ENCODE peak calls at places on chromosomes 5 and 9, in five cellular contexts. One of them, this sample, is unnamed.

GRCh38 chr5:88657166-88657565 is 225.8 kb downstream of the MEF2C start:
- DNase-seq in fibroblast of lung: no peak
- DNase-seq in H9: no peak
- DNase-seq in neuronal stem cell: no peak
- DNase-seq in IMR-90: no peak
- DNase-seq in this sample: no peak

GRCh38 chr5:151627650-151628049 is 36.5 kb upstream of the FAT2 start:
- DNase-seq in IMR-90: peak
- DNase-seq in neuronal stem cell: no peak
- DNase-seq in H9: no peak
- DNase-seq in fibroblast of lung: no peak
- DNase-seq in this sample: no peak

GRCh38 chr9:32294051-32294600 is 90.3 kb upstream of the ACO1 start:
- DNase-seq in neuronal stem cell: no peak
- DNase-seq in IMR-90: no peak
- DNase-seq in fibroblast of lung: no peak
- DNase-seq in H9: no peak
- DNase-seq in this sample: no peak

GRCh38 chr5:171520300-171521170 is 101.1 kb downstream of the FGF18 start:
- DNase-seq in fibroblast of lung: peak
- DNase-seq in H9: peak
- DNase-seq in IMR-90: peak
- DNase-seq in neuronal stem cell: peak
- DNase-seq in this sample: peak

GRCh38 chr5:168721354-168721753 is 142.2 kb upstream of the PANK3 start:
- DNase-seq in fibroblast of lung: no peak
- DNase-seq in H9: no peak
- DNase-seq in neuronal stem cell: no peak
- DNase-seq in IMR-90: no peak
- DNase-seq in this sample: no peak

GRCh38 chr5:88690619-88691560 is 192.1 kb downstream of the MEF2C start:
- DNase-seq in H9: peak
- DNase-seq in fibroblast of lung: peak
- DNase-seq in IMR-90: peak
- DNase-seq in neuronal stem cell: no peak
- DNase-seq in this sample: peak

GRCh38 chr9:71897573-71897972 is 13.4 kb downstream of the ABHD17B start:
- DNase-seq in fibroblast of lung: no peak
- DNase-seq in IMR-90: no peak
- DNase-seq in neuronal stem cell: no peak
- DNase-seq in H9: no peak
- DNase-seq in this sample: no peak

GRCh38 chr5:96904054-96904931 is 28.0 kb downstream of the ERAP2 start:
- DNase-seq in neuronal stem cell: no peak
- DNase-seq in H9: no peak
- DNase-seq in IMR-90: peak
- DNase-seq in fibroblast of lung: peak
- DNase-seq in this sample: no peak

GRCh38 chr5:66742083-66742895 is 146.1 kb downstream of the MAST4 start:
- DNase-seq in H9: peak
- DNase-seq in IMR-90: no peak
- DNase-seq in fibroblast of lung: peak
- DNase-seq in neuronal stem cell: no peak
- DNase-seq in this sample: no peak

GRCh38 chr9:112110773-112111106 is 64.4 kb downstream of the SUSD1 start:
- DNase-seq in IMR-90: no peak
- DNase-seq in fibroblast of lung: no peak
- DNase-seq in H9: no peak
- DNase-seq in neuronal stem cell: no peak
- DNase-seq in this sample: no peak

GRCh38 chr9:109923826-109924225 is 143.8 kb downstream of the PALM2AKAP2 start:
- DNase-seq in neuronal stem cell: no peak
- DNase-seq in IMR-90: no peak
- DNase-seq in fibroblast of lung: no peak
- DNase-seq in H9: no peak
- DNase-seq in this sample: no peak

GRCh38 chr5:175681045-175681974 is 23.4 kb downstream of the HRH2 start:
- DNase-seq in IMR-90: no peak
- DNase-seq in H9: no peak
- DNase-seq in neuronal stem cell: no peak
- DNase-seq in fibroblast of lung: no peak
- DNase-seq in this sample: peak

GRCh38 chr5:34789021-34789531 is 49.9 kb upstream of the TTC23L start:
- DNase-seq in neuronal stem cell: no peak
- DNase-seq in fibroblast of lung: peak
- DNase-seq in H9: no peak
- DNase-seq in IMR-90: peak
- DNase-seq in this sample: peak

GRCh38 chr5:150210644-150211043 is 20.8 kb downstream of the SLC6A7 start:
- DNase-seq in fibroblast of lung: no peak
- DNase-seq in H9: no peak
- DNase-seq in IMR-90: no peak
- DNase-seq in neuronal stem cell: no peak
- DNase-seq in this sample: no peak

GRCh38 chr5:126280820-126281219 is 142.4 kb upstream of the GRAMD2B start:
- DNase-seq in IMR-90: no peak
- DNase-seq in neuronal stem cell: no peak
- DNase-seq in fibroblast of lung: no peak
- DNase-seq in H9: no peak
- DNase-seq in this sample: no peak

GRCh38 chr9:135463140-135463539 is 16.4 kb upstream of the PPP1R26 start:
- DNase-seq in neuronal stem cell: no peak
- DNase-seq in fibroblast of lung: peak
- DNase-seq in H9: no peak
- DNase-seq in IMR-90: peak
- DNase-seq in this sample: peak

GRCh38 chr5:55101556-55102276 is 730 bp upstream of the GZMA start:
- DNase-seq in IMR-90: no peak
- DNase-seq in H9: no peak
- DNase-seq in neuronal stem cell: no peak
- DNase-seq in fibroblast of lung: no peak
- DNase-seq in this sample: no peak

GRCh38 chr5:55104966-55105701 is 2.7 kb downstream of the GZMA start:
- DNase-seq in fibroblast of lung: no peak
- DNase-seq in H9: no peak
- DNase-seq in neuronal stem cell: no peak
- DNase-seq in IMR-90: no peak
- DNase-seq in this sample: no peak

GRCh38 chr5:55096860-55097259 is 5.6 kb upstream of the GZMA start:
- DNase-seq in fibroblast of lung: no peak
- DNase-seq in IMR-90: no peak
- DNase-seq in H9: no peak
- DNase-seq in neuronal stem cell: no peak
- DNase-seq in this sample: no peak

GRCh38 chr5:55104036-55104767 is 1.8 kb downstream of the GZMA start:
- DNase-seq in fibroblast of lung: no peak
- DNase-seq in IMR-90: no peak
- DNase-seq in H9: no peak
- DNase-seq in neuronal stem cell: peak
- DNase-seq in this sample: peak

GRCh38 chr5:55102345-55102744 is at the start of gene GZMA:
- DNase-seq in fibroblast of lung: no peak
- DNase-seq in IMR-90: no peak
- DNase-seq in neuronal stem cell: no peak
- DNase-seq in H9: no peak
- DNase-seq in this sample: no peak
- H2AFZ ChIP-seq in fibroblast of lung: no peak
- H2AFZ ChIP-seq in IMR-90: no peak
- H2AFZ ChIP-seq in neuronal stem cell: no peak
- H2AFZ ChIP-seq in H9: no peak
- H2AFZ ChIP-seq in this sample: no peak

GRCh38 chr9:89744255-89744648 is 139.4 kb downstream of the GADD45G start:
- DNase-seq in neuronal stem cell: no peak
- DNase-seq in fibroblast of lung: no peak
- DNase-seq in H9: no peak
- DNase-seq in IMR-90: no peak
- DNase-seq in this sample: no peak
- H2AFZ ChIP-seq in neuronal stem cell: no peak
- H2AFZ ChIP-seq in fibroblast of lung: no peak
- H2AFZ ChIP-seq in H9: no peak
- H2AFZ ChIP-seq in IMR-90: no peak
- H2AFZ ChIP-seq in this sample: no peak

GRCh38 chr5:40646286-40646685 is 33.4 kb upstream of the PTGER4 start:
- DNase-seq in H9: no peak
- DNase-seq in fibroblast of lung: no peak
- DNase-seq in IMR-90: no peak
- DNase-seq in neuronal stem cell: no peak
- DNase-seq in this sample: no peak

GRCh38 chr5:40653221-40654022 is 26.3 kb upstream of the PTGER4 start:
- DNase-seq in IMR-90: no peak
- DNase-seq in neuronal stem cell: no peak
- DNase-seq in fibroblast of lung: no peak
- DNase-seq in H9: no peak
- DNase-seq in this sample: peak

GRCh38 chr5:40652441-40653220 is 27.1 kb upstream of the PTGER4 start:
- DNase-seq in neuronal stem cell: no peak
- DNase-seq in H9: no peak
- DNase-seq in IMR-90: no peak
- DNase-seq in fibroblast of lung: no peak
- DNase-seq in this sample: no peak

GRCh38 chr5:40648150-40648549 is 31.6 kb upstream of the PTGER4 start:
- DNase-seq in H9: no peak
- DNase-seq in fibroblast of lung: no peak
- DNase-seq in neuronal stem cell: no peak
- DNase-seq in IMR-90: no peak
- DNase-seq in this sample: no peak

GRCh38 chr5:40649493-40650030 is 30.2 kb upstream of the PTGER4 start:
- DNase-seq in fibroblast of lung: no peak
- DNase-seq in IMR-90: no peak
- DNase-seq in H9: no peak
- DNase-seq in neuronal stem cell: no peak
- DNase-seq in this sample: no peak
- H2AFZ ChIP-seq in fibroblast of lung: no peak
- H2AFZ ChIP-seq in IMR-90: no peak
- H2AFZ ChIP-seq in H9: no peak
- H2AFZ ChIP-seq in neuronal stem cell: no peak
- H2AFZ ChIP-seq in this sample: no peak

GRCh38 chr9:134177624-134178393 is 13.4 kb upstream of the RNU6ATAC start:
- DNase-seq in fibroblast of lung: no peak
- DNase-seq in neuronal stem cell: no peak
- DNase-seq in IMR-90: no peak
- DNase-seq in H9: no peak
- DNase-seq in this sample: peak
- H2AFZ ChIP-seq in fibroblast of lung: no peak
- H2AFZ ChIP-seq in neuronal stem cell: no peak
- H2AFZ ChIP-seq in IMR-90: no peak
- H2AFZ ChIP-seq in H9: no peak
- H2AFZ ChIP-seq in this sample: no peak

DNA sequence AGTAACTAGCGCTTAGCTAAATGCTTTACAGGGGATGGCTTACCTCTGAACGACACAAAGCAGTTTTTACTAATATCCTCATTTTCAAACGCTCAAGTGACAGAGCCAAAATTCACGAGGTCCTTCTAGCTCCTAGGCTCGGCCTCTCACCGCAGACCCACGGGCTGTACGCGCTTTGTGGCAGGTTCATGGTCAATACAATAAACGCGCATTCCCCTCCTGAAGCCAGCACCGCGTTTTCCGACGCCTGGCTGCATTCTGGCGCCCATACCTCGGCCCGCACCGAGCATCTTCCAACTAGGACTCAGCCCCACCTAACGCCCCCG is 385 bp downstream of the ZNF510 start:
- DNase-seq in fibroblast of lung: no peak
- DNase-seq in IMR-90: no peak
- DNase-seq in H9: no peak
- DNase-seq in neuronal stem cell: no peak
- DNase-seq in this sample: no peak
- H2AFZ ChIP-seq in fibroblast of lung: peak
- H2AFZ ChIP-seq in IMR-90: peak
- H2AFZ ChIP-seq in H9: no peak
- H2AFZ ChIP-seq in neuronal stem cell: peak
- H2AFZ ChIP-seq in this sample: peak

DNA sequence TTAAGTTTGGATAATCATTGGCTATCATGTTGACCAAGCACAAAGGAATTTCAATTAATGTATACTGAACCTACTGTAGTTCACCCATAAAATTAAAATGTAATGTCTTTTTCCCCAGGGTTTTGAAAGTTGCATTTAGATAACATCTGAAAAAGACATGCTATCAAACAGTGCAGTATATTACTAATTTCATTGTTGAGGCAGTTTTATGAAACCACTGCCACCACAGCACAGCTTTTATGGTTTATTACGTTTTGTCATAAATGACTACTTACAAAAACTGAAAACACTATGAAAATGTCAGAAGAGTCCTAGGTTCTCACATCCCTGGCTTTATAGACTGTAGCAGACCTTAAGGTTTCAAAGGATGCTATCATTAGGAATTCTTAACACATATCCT is 32.0 kb upstream of the HAPLN1 start:
- DNase-seq in neuronal stem cell: no peak
- DNase-seq in fibroblast of lung: no peak
- DNase-seq in H9: no peak
- DNase-seq in IMR-90: no peak
- DNase-seq in this sample: no peak
- H2AFZ ChIP-seq in neuronal stem cell: no peak
- H2AFZ ChIP-seq in fibroblast of lung: no peak
- H2AFZ ChIP-seq in H9: no peak
- H2AFZ ChIP-seq in IMR-90: no peak
- H2AFZ ChIP-seq in this sample: no peak